ENCODE peak calls at places on chromosomes 7 and 10, in six cellular contexts. Y, U, L, Q, T and G are unnamed samples. For H3K9me3, the result is how much of the 10 kb centered on the place peaks cover.

GRCh38 chr10:11297136-11297535 is 279.5 kb downstream of the CELF2 start:
- DNase-seq in Y (no peak), Q (no peak), L (no peak), U (no peak), T (no peak), G (no peak)

GRCh38 chr7:133139350-133139749 is 57.5 kb upstream of the CHCHD3 start:
- DNase-seq in L (peak), T (no peak), Y (peak), U (no peak), Q (peak), G (no peak)

GRCh38 chr7:123282181-123282580 is 82.4 kb upstream of the SLC13A1 start:
- DNase-seq in Y (peak), T (no peak), Q (no peak), L (no peak), U (no peak), G (no peak)

GRCh38 chr10:105266966-105267539 is 626.0 kb downstream of the SORCS3 start:
- DNase-seq in T (no peak), Q (no peak), U (no peak), Y (no peak), L (no peak), G (no peak)

GRCh38 chr10:30759423-30759822 is 129.9 kb upstream of the LYZL2 start:
- DNase-seq in T (no peak), Q (no peak), U (no peak), L (no peak), Y (peak), G (no peak)

GRCh38 chr7:268991-269390 is 21.0 kb upstream of the FOXL3 start:
- DNase-seq in T (no peak), Q (no peak), Y (no peak), L (no peak), U (no peak), G (no peak)

GRCh38 chr10:26739087-26739631 is 41.7 kb downstream of the PDSS1 start:
- DNase-seq in T (no peak), L (no peak), Y (no peak), Q (no peak), U (no peak), G (no peak)

GRCh38 chr7:132650498-132650897 is 74.2 kb upstream of the PLXNA4 start:
- DNase-seq in T (no peak), Y (peak), U (no peak), Q (no peak), L (peak), G (no peak)

GRCh38 chr7:136874393-136875032 is 6.1 kb downstream of the CHRM2 start:
- DNase-seq in U (no peak), Y (peak), L (peak), Q (peak), T (no peak), G (no peak)

GRCh38 chr7:124723012-124723411 is 42.6 kb downstream of the GPR37 start:
- DNase-seq in Q (no peak), T (no peak), U (no peak), L (peak), Y (peak), G (no peak)

GRCh38 chr7:115133248-115133647 is 211.4 kb downstream of the MDFIC start:
- DNase-seq in L (no peak), T (no peak), U (no peak), Q (no peak), Y (no peak), G (no peak)

GRCh38 chr7:11690395-11690794 is 141.6 kb downstream of the THSD7A start:
- DNase-seq in T (no peak), U (no peak), Q (no peak), Y (no peak), L (no peak), G (no peak)

GRCh38 chr7:1915956-1916620 is 246.0 kb downstream of the ELFN1 start:
- DNase-seq in L (no peak), T (no peak), Q (no peak), Y (no peak), U (peak), G (no peak)

GRCh38 chr7:76300210-76300731 is 2.2 kb upstream of the HSPB1 start:
- DNase-seq in U (no peak), T (peak), L (no peak), Q (no peak), Y (peak), G (peak)

GRCh38 chr10:30671011-30671616 is 41.6 kb upstream of the LYZL2 start:
- DNase-seq in Q (peak), L (peak), U (no peak), T (peak), Y (peak), G (peak)

GRCh38 chr7:81233208-81233940 is 314.5 kb upstream of the SEMA3C start:
- DNase-seq in Q (no peak), U (no peak), Y (no peak), T (no peak), L (no peak), G (no peak)

GRCh38 chr10:75042292-75042974 is 69.0 kb upstream of the SAMD8 start:
- DNase-seq in Q (no peak), L (no peak), U (no peak), Y (peak), T (no peak), G (no peak)

GRCh38 chr7:1855396-1856160 is 185.5 kb downstream of the ELFN1 start:
- DNase-seq in Y (no peak), U (peak), L (no peak), T (peak), Q (no peak), G (no peak)

GRCh38 chr7:64890761-64891666 is 12.1 kb upstream of the ZNF273 start:
- DNase-seq in T (no peak), U (no peak), L (no peak), Y (peak), Q (no peak), G (no peak)

GRCh38 chr10:76717141-76717540 is 920.5 kb downstream of the KCNMA1 start:
- DNase-seq in L (no peak), Q (no peak), T (no peak), U (no peak), Y (peak), G (no peak)

GRCh38 chr7:18610331-18610948 is 114.9 kb downstream of the HDAC9 start:
- DNase-seq in Y (peak), U (no peak), T (no peak), Q (peak), L (peak), G (peak)

GRCh38 chr10:125132331-125132730 is 28.0 kb downstream of the CTBP2 start:
- DNase-seq in Q (no peak), U (no peak), T (no peak), L (peak), Y (no peak), G (no peak)

GRCh38 chr10:71319042-71319799 is at the start of gene SLC29A3:
- DNase-seq in T (peak), Q (peak), Y (peak), U (peak), L (peak), G (peak)

GRCh38 chr10:104316321-104317099 is 21.8 kb downstream of the ITPRIP start:
- DNase-seq in L (no peak), T (no peak), Q (no peak), U (no peak), Y (no peak), G (no peak)

GRCh38 chr10:102595293-102595692 is 49.0 kb upstream of the TRIM8 start:
- DNase-seq in U (no peak), Y (no peak), Q (no peak), T (no peak), L (no peak), G (no peak)

GRCh38 chr10:57102234-57102633 is 741.2 kb upstream of the ZWINT start:
- DNase-seq in Y (no peak), U (no peak), L (no peak), T (no peak), Q (no peak), G (no peak)

GRCh38 chr7:111953611-111954010 is 252.6 kb downstream of the DOCK4 start:
- DNase-seq in L (peak), Y (no peak), Q (no peak), T (no peak), U (no peak), G (no peak)

GRCh38 chr10:74589226-74589673 is 237.2 kb upstream of the KAT6B start:
- DNase-seq in U (peak), Y (peak), T (peak), L (peak), Q (peak), G (peak)

GRCh38 chr7:21353388-21353780 is 74.5 kb upstream of the SP4 start:
- DNase-seq in Q (no peak), Y (no peak), U (no peak), T (no peak), L (no peak), G (no peak)

DNA sequence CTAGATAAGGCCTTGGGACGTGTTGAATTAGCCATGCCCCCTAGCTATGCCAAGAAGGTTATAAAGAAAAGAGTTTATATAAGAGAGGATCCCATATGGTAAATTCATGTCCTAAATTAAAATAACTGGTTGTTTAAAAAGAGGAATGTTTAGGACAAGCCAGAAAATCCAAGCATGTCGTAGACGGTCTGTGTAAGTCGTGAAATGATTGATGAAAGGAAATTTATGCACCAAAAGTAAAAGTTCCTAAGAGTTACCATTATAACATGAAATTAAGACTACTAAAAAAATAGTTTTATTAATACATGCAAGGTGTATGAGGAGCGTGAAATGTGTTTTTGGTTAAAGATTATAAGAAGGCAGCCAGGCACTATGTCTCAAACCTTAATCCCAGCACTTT is 624.9 kb downstream of the ARL4A start:
- DNase-seq in Y (no peak), L (peak), Q (peak), T (no peak), U (no peak), G (no peak)
- H3K9me3 ChIP-seq in Y (under half), L (under half), Q (under half), T (under half), U (under half), G (under half)

GRCh38 chr10:38741226-38741625 is 647.1 kb downstream of the ZNF37A start:
- DNase-seq in Q (no peak), T (no peak), L (no peak), Y (no peak), U (no peak), G (no peak)
- H3K9me3 ChIP-seq in Q (under half), T (under half), L (under half), Y (under half), U (under half), G (under half)

GRCh38 chr7:14501436-14501835 is 401.1 kb downstream of the DGKB start:
- DNase-seq in Y (no peak), Q (no peak), L (no peak), T (no peak), U (no peak), G (no peak)
- H3K9me3 ChIP-seq in Y (under half), Q (under half), L (under half), T (under half), U (under half), G (under half)

GRCh38 chr7:84123903-84124573 is 70.6 kb downstream of the SEMA3A start:
- DNase-seq in U (no peak), T (no peak), L (no peak), Y (peak), Q (no peak), G (no peak)
- H3K9me3 ChIP-seq in U (under half), T (under half), L (under half), Y (under half), Q (under half), G (under half)

DNA sequence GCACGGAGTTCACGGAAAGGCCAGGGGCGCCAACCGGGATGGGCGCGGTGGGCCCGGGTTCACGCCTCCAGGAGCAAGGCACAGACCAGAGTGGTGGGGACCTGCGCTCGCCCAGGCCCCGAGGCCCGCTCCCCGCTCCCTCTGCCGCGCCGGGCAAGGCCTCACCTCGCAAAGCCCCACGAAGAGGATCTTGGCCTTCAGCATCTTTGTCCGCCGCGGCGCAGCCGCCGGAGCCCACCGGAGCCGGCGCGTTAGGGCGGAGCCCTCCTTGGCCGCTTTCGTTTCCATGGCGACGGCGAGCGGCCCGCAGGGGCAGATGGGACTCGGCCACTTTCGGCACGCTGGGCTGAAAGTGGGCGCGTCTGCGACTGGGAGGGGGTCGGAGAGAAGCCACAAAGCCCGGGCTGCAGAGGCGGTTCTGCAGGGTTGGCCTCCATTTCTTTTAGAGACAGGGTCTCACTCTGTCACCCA is 944.4 kb upstream of the ZNF722 start:
- DNase-seq in Y (no peak), U (no peak), T (no peak), Q (no peak), L (no peak), G (no peak)
- H3K9me3 ChIP-seq in Y (under half), U (under half), T (under half), Q (under half), L (under half), G (under half)

GRCh38 chr10:131204406-131205152 is 106.9 kb downstream of the TCERG1L start:
- DNase-seq in L (no peak), Y (no peak), T (no peak), Q (no peak), U (no peak), G (no peak)
- H3K9me3 ChIP-seq in L (under half), Y (under half), T (under half), Q (under half), U (under half), G (under half)